ENCODE peak calls at places on chromosomes 12 and 14, in five cellular contexts. B is breast epithelium, N is AG08396, M is MCF 10A, L is NCI-H1105. S is an unnamed sample.

GRCh38 chr14:104579507-104579906 is at the start of gene C14orf180:
- DNase-seq in B (no peak), N (no peak), M (no peak), L (no peak), S (no peak)

GRCh38 chr12:79933580-79934264 is 1.2 kb downstream of the PPP1R12A start:
- DNase-seq in B (no peak), N (no peak), M (peak; percentile 28), L (no peak), S (peak; percentile 12)

GRCh38 chr14:102539544-102540309 is 30.2 kb upstream of the ANKRD9 start:
- DNase-seq in B (no peak), N (no peak), M (peak; percentile 89), L (peak; percentile 95), S (peak; percentile 30)

GRCh38 chr14:49623941-49624806 is 3.6 kb downstream of the MGAT2 start:
- DNase-seq in B (no peak), N (no peak), M (peak; percentile 62), L (no peak), S (no peak)

GRCh38 chr12:115103884-115104883 is 420.2 kb upstream of the TBX3 start:
- DNase-seq in B (no peak), N (no peak), M (no peak), L (no peak), S (no peak)

GRCh38 chr14:59177229-59177628 is 11.2 kb upstream of the DAAM1 start:
- DNase-seq in B (no peak), N (no peak), M (no peak), L (no peak), S (no peak)

GRCh38 chr12:113052326-113052725 is 4.2 kb upstream of the DTX1 start:
- DNase-seq in B (no peak), N (no peak), M (no peak), L (no peak), S (no peak)

GRCh38 chr12:45762185-45763110 is 32.9 kb downstream of the ARID2 start:
- DNase-seq in B (no peak), N (peak; percentile 29), M (peak; percentile 57), L (peak; percentile 12), S (peak; percentile 44)

GRCh38 chr12:122350444-122350843 is 72.0 kb downstream of the CLIP1 start:
- DNase-seq in B (no peak), N (peak; percentile 46), M (no peak), L (no peak), S (peak; percentile 82)

GRCh38 chr14:47442206-47442605 is 233.2 kb downstream of the MDGA2 start:
- DNase-seq in B (no peak), N (no peak), M (peak; percentile 62), L (no peak), S (no peak)

GRCh38 chr14:70514168-70515069 is 20.4 kb downstream of the ADAM20 start:
- DNase-seq in B (no peak), N (no peak), M (no peak), L (no peak), S (no peak)

GRCh38 chr12:132600048-132601032 is 10.0 kb downstream of the LRCOL1 start:
- DNase-seq in B (peak; percentile 51), N (peak; percentile 88), M (peak; percentile 58), L (no peak), S (peak; percentile 92)

GRCh38 chr12:124764870-124765570 is 98.6 kb downstream of the SCARB1 start:
- DNase-seq in B (peak; percentile 76), N (peak; percentile 61), M (peak; percentile 82), L (no peak), S (peak; percentile 86)

GRCh38 chr12:101040936-101041335 is 169.1 kb downstream of the SLC5A8 start:
- DNase-seq in B (no peak), N (no peak), M (no peak), L (no peak), S (no peak)

GRCh38 chr14:78005325-78005724 is 164.8 kb upstream of the NRXN3 start:
- DNase-seq in B (no peak), N (no peak), M (peak; percentile 75), L (no peak), S (no peak)

GRCh38 chr14:72024043-72024407 is 91.8 kb downstream of the RGS6 start:
- DNase-seq in B (no peak), N (no peak), M (peak; percentile 67), L (no peak), S (no peak)

GRCh38 chr12:94710933-94711332 is 60.6 kb upstream of the TMCC3 start:
- DNase-seq in B (no peak), N (no peak), M (peak; percentile 59), L (no peak), S (peak; percentile 33)

GRCh38 chr14:54322668-54323380 is 74.0 kb upstream of the CDKN3 start:
- DNase-seq in B (no peak), N (no peak), M (no peak), L (no peak), S (peak; percentile 15)

GRCh38 chr14:52703225-52703624 is 3.8 kb upstream of the PSMC6 start:
- DNase-seq in B (peak; percentile 77), N (peak; percentile 88), M (peak; percentile 99), L (no peak), S (peak; percentile 90)

GRCh38 chr14:66813636-66814035 is 305.7 kb downstream of the GPHN start:
- DNase-seq in B (no peak), N (no peak), M (no peak), L (no peak), S (no peak)

GRCh38 chr12:54629925-54630324 is 4.8 kb downstream of the LACRT start:
- DNase-seq in B (no peak), N (no peak), M (no peak), L (no peak), S (no peak)

GRCh38 chr12:53336137-53336785 is at the start of gene SP7:
- DNase-seq in B (no peak), N (no peak), M (no peak), L (no peak), S (no peak)

GRCh38 chr14:63457498-63457897 is 85.7 kb downstream of the PPP2R5E start:
- DNase-seq in B (no peak), N (no peak), M (no peak), L (no peak), S (no peak)

GRCh38 chr12:54413284-54414190 is 5.5 kb downstream of the ITGA5 start:
- DNase-seq in B (no peak), N (no peak), M (no peak), L (no peak), S (no peak)

GRCh38 chr14:49483266-49483665 is 102.9 kb downstream of the RPS29 start:
- DNase-seq in B (no peak), N (no peak), M (no peak), L (no peak), S (no peak)

GRCh38 chr14:31205681-31206535 is 1.7 kb downstream of the HECTD1 start:
- DNase-seq in B (no peak), N (peak; percentile 64), M (peak; percentile 47), L (no peak), S (peak; percentile 58)

GRCh38 chr12:114316076-114316475 is 89.9 kb downstream of the TBX5 start:
- DNase-seq in B (no peak), N (peak; percentile 62), M (peak; percentile 34), L (no peak), S (peak; percentile 71)

GRCh38 chr12:95733156-95733825 is 57.3 kb downstream of the NTN4 start:
- DNase-seq in B (no peak), N (peak; percentile 64), M (peak; percentile 25), L (no peak), S (peak; percentile 70)

GRCh38 chr12:50066402-50066801 is 9.0 kb downstream of the ASIC1 start:
- DNase-seq in B (no peak), N (peak; percentile 82), M (no peak), L (no peak), S (peak; percentile 63)

GRCh38 chr12:112419269-112420133 is 754 bp downstream of the PTPN11 start:
- DNase-seq in B (peak; percentile 72), N (peak; percentile 89), M (peak; percentile 85), L (no peak), S (peak; percentile 92)

GRCh38 chr12:8699714-8700113 is 1.9 kb downstream of the RIMKLB start:
- DNase-seq in B (no peak), N (no peak), M (no peak), L (no peak), S (no peak)

GRCh38 chr12:104634044-104634443 is 177.3 kb downstream of the CHST11 start:
- DNase-seq in B (no peak), N (no peak), M (no peak), L (no peak), S (no peak)

GRCh38 chr12:48618541-48618940 is 48.7 kb upstream of the LALBA start:
- DNase-seq in B (peak; percentile 57), N (peak; percentile 77), M (peak; percentile 79), L (peak; percentile 71), S (peak; percentile 86)

GRCh38 chr14:97180304-97181200 is 383.4 kb downstream of the VRK1 start:
- DNase-seq in B (no peak), N (peak; percentile 5), M (peak; percentile 93), L (no peak), S (peak; percentile 83)

GRCh38 chr12:23380419-23381100 is 568.9 kb downstream of the SOX5 start:
- DNase-seq in B (no peak), N (no peak), M (no peak), L (no peak), S (no peak)

GRCh38 chr14:92718659-92719058 is 29.8 kb downstream of the LGMN start:
- DNase-seq in B (no peak), N (peak; percentile 18), M (no peak), L (no peak), S (peak; percentile 63)